ENCODE peak calls at places on chromosomes 7 and 10, in six cellular contexts. One of them, this sample, is unnamed.

GRCh38 chr7:94584113-94584512 is 71.8 kb downstream of the SGCE start:
- DNase-seq in upper lobe of right lung: no peak
- DNase-seq in activated naive CD8-positive, alpha-beta T cell treated with anti-CD3 and anti-CD28 coated beads, Interleukin-2, amount 50 U/mL, for 16 hours: no peak
- DNase-seq in frontal cortex: no peak
- DNase-seq in PC-3: peak; percentile 74
- DNase-seq in transverse colon: no peak
- DNase-seq in this sample: no peak

GRCh38 chr10:28632597-28632940 is 44.8 kb upstream of the BAMBI start:
- DNase-seq in PC-3: peak; percentile 12
- DNase-seq in activated naive CD8-positive, alpha-beta T cell treated with anti-CD3 and anti-CD28 coated beads, Interleukin-2, amount 50 U/mL, for 16 hours: no peak
- DNase-seq in frontal cortex: no peak
- DNase-seq in transverse colon: no peak
- DNase-seq in upper lobe of right lung: no peak
- DNase-seq in this sample: no peak

GRCh38 chr7:36207451-36208291 is 54.6 kb downstream of the EEPD1 start:
- DNase-seq in frontal cortex: no peak
- DNase-seq in activated naive CD8-positive, alpha-beta T cell treated with anti-CD3 and anti-CD28 coated beads, Interleukin-2, amount 50 U/mL, for 16 hours: no peak
- DNase-seq in transverse colon: peak; percentile 54
- DNase-seq in upper lobe of right lung: no peak
- DNase-seq in PC-3: peak; percentile 70
- DNase-seq in this sample: peak; percentile 36

GRCh38 chr7:1056006-1056784 is 11.8 kb downstream of the GPR146 start:
- DNase-seq in upper lobe of right lung: peak; percentile 87
- DNase-seq in frontal cortex: no peak
- DNase-seq in PC-3: no peak
- DNase-seq in transverse colon: no peak
- DNase-seq in activated naive CD8-positive, alpha-beta T cell treated with anti-CD3 and anti-CD28 coated beads, Interleukin-2, amount 50 U/mL, for 16 hours: no peak
- DNase-seq in this sample: no peak

GRCh38 chr10:78461333-78461732 is 427.7 kb downstream of the RPS24 start:
- DNase-seq in transverse colon: no peak
- DNase-seq in activated naive CD8-positive, alpha-beta T cell treated with anti-CD3 and anti-CD28 coated beads, Interleukin-2, amount 50 U/mL, for 16 hours: no peak
- DNase-seq in frontal cortex: no peak
- DNase-seq in PC-3: no peak
- DNase-seq in upper lobe of right lung: no peak
- DNase-seq in this sample: no peak

GRCh38 chr10:129761573-129761972 is 202.5 kb downstream of the EBF3 start:
- DNase-seq in transverse colon: no peak
- DNase-seq in frontal cortex: no peak
- DNase-seq in upper lobe of right lung: no peak
- DNase-seq in activated naive CD8-positive, alpha-beta T cell treated with anti-CD3 and anti-CD28 coated beads, Interleukin-2, amount 50 U/mL, for 16 hours: no peak
- DNase-seq in PC-3: no peak
- DNase-seq in this sample: no peak

GRCh38 chr10:79073784-79074432 is 5.1 kb downstream of the ZMIZ1 start:
- DNase-seq in PC-3: peak; percentile 71
- DNase-seq in activated naive CD8-positive, alpha-beta T cell treated with anti-CD3 and anti-CD28 coated beads, Interleukin-2, amount 50 U/mL, for 16 hours: no peak
- DNase-seq in frontal cortex: no peak
- DNase-seq in upper lobe of right lung: peak; percentile 79
- DNase-seq in transverse colon: peak; percentile 84
- DNase-seq in this sample: peak; percentile 72

GRCh38 chr7:21920931-21921330 is 24.8 kb downstream of the CDCA7L start:
- DNase-seq in transverse colon: no peak
- DNase-seq in PC-3: no peak
- DNase-seq in upper lobe of right lung: no peak
- DNase-seq in frontal cortex: no peak
- DNase-seq in activated naive CD8-positive, alpha-beta T cell treated with anti-CD3 and anti-CD28 coated beads, Interleukin-2, amount 50 U/mL, for 16 hours: no peak
- DNase-seq in this sample: no peak

GRCh38 chr10:5293691-5294550 is 70.8 kb upstream of the UCN3 start:
- DNase-seq in activated naive CD8-positive, alpha-beta T cell treated with anti-CD3 and anti-CD28 coated beads, Interleukin-2, amount 50 U/mL, for 16 hours: no peak
- DNase-seq in transverse colon: peak; percentile 75
- DNase-seq in upper lobe of right lung: peak; percentile 90
- DNase-seq in PC-3: peak; percentile 50
- DNase-seq in frontal cortex: no peak
- DNase-seq in this sample: peak; percentile 94

GRCh38 chr7:137360087-137360679 is 16.6 kb upstream of the PTN start:
- DNase-seq in PC-3: peak; percentile 15
- DNase-seq in transverse colon: no peak
- DNase-seq in upper lobe of right lung: no peak
- DNase-seq in frontal cortex: no peak
- DNase-seq in activated naive CD8-positive, alpha-beta T cell treated with anti-CD3 and anti-CD28 coated beads, Interleukin-2, amount 50 U/mL, for 16 hours: no peak
- DNase-seq in this sample: peak; percentile 20

GRCh38 chr10:91745086-91745831 is 53.0 kb upstream of the TNKS2 start:
- DNase-seq in upper lobe of right lung: no peak
- DNase-seq in frontal cortex: no peak
- DNase-seq in PC-3: peak; percentile 73
- DNase-seq in transverse colon: no peak
- DNase-seq in activated naive CD8-positive, alpha-beta T cell treated with anti-CD3 and anti-CD28 coated beads, Interleukin-2, amount 50 U/mL, for 16 hours: no peak
- DNase-seq in this sample: peak; percentile 12

This sample was measured in RPMI7951.